ENCODE peak calls at places on chromosomes 3 and 15, in six cellular contexts. One of them, this sample, is unnamed.

GRCh38 chr15:69189157-69189556 is 28.7 kb downstream of the GLCE start:
- DNase-seq in brain microvascular endothelial cell: no peak
- DNase-seq in thoracic aorta: no peak
- DNase-seq in osteoblast: no peak
- DNase-seq in HCT116: no peak
- DNase-seq in heart left ventricle: no peak
- DNase-seq in this sample: no peak

GRCh38 chr3:10594915-10595314 is 89.5 kb upstream of the ATP2B2 start:
- DNase-seq in thoracic aorta: no peak
- DNase-seq in heart left ventricle: no peak
- DNase-seq in brain microvascular endothelial cell: peak
- DNase-seq in osteoblast: peak
- DNase-seq in HCT116: peak
- DNase-seq in this sample: no peak

GRCh38 chr15:62449638-62450037 is 284.6 kb upstream of the C2CD4B start:
- DNase-seq in osteoblast: no peak
- DNase-seq in heart left ventricle: no peak
- DNase-seq in thoracic aorta: no peak
- DNase-seq in brain microvascular endothelial cell: no peak
- DNase-seq in HCT116: no peak
- DNase-seq in this sample: no peak

GRCh38 chr3:70003119-70003518 is 3.6 kb downstream of the SAMMSON start:
- DNase-seq in HCT116: no peak
- DNase-seq in thoracic aorta: no peak
- DNase-seq in heart left ventricle: no peak
- DNase-seq in osteoblast: no peak
- DNase-seq in brain microvascular endothelial cell: no peak
- DNase-seq in this sample: no peak

GRCh38 chr3:134369861-134370596 is 4.2 kb downstream of the AMOTL2 start:
- DNase-seq in osteoblast: peak
- DNase-seq in brain microvascular endothelial cell: no peak
- DNase-seq in HCT116: no peak
- DNase-seq in heart left ventricle: no peak
- DNase-seq in thoracic aorta: no peak
- DNase-seq in this sample: peak

GRCh38 chr3:174408310-174408709 is 450.8 kb upstream of the NAALADL2 start:
- DNase-seq in heart left ventricle: peak
- DNase-seq in osteoblast: peak
- DNase-seq in HCT116: no peak
- DNase-seq in brain microvascular endothelial cell: peak
- DNase-seq in thoracic aorta: no peak
- DNase-seq in this sample: peak

GRCh38 chr15:85010472-85011209 is 29.0 kb downstream of the PDE8A start:
- DNase-seq in osteoblast: no peak
- DNase-seq in thoracic aorta: no peak
- DNase-seq in brain microvascular endothelial cell: no peak
- DNase-seq in HCT116: no peak
- DNase-seq in heart left ventricle: no peak
- DNase-seq in this sample: no peak

GRCh38 chr15:85276921-85277320 is 103.5 kb upstream of the AKAP13 start:
- DNase-seq in heart left ventricle: no peak
- DNase-seq in HCT116: no peak
- DNase-seq in thoracic aorta: no peak
- DNase-seq in brain microvascular endothelial cell: no peak
- DNase-seq in osteoblast: no peak
- DNase-seq in this sample: no peak

GRCh38 chr15:93265046-93265658 is 176.1 kb upstream of the RGMA start:
- DNase-seq in osteoblast: peak
- DNase-seq in HCT116: no peak
- DNase-seq in thoracic aorta: no peak
- DNase-seq in heart left ventricle: no peak
- DNase-seq in brain microvascular endothelial cell: peak
- DNase-seq in this sample: no peak

GRCh38 chr15:85411992-85412538 is 31.7 kb downstream of the AKAP13 start:
- DNase-seq in thoracic aorta: no peak
- DNase-seq in HCT116: no peak
- DNase-seq in heart left ventricle: no peak
- DNase-seq in osteoblast: peak
- DNase-seq in brain microvascular endothelial cell: no peak
- DNase-seq in this sample: no peak

GRCh38 chr15:51076898-51077564 is 17.7 kb downstream of the TNFAIP8L3 start:
- DNase-seq in osteoblast: peak
- DNase-seq in thoracic aorta: no peak
- DNase-seq in brain microvascular endothelial cell: peak
- DNase-seq in heart left ventricle: peak
- DNase-seq in HCT116: no peak
- DNase-seq in this sample: peak

GRCh38 chr3:4071481-4072184 is 231.5 kb upstream of the SETMAR start:
- DNase-seq in HCT116: no peak
- DNase-seq in osteoblast: no peak
- DNase-seq in brain microvascular endothelial cell: no peak
- DNase-seq in thoracic aorta: no peak
- DNase-seq in heart left ventricle: no peak
- DNase-seq in this sample: no peak

DNA sequence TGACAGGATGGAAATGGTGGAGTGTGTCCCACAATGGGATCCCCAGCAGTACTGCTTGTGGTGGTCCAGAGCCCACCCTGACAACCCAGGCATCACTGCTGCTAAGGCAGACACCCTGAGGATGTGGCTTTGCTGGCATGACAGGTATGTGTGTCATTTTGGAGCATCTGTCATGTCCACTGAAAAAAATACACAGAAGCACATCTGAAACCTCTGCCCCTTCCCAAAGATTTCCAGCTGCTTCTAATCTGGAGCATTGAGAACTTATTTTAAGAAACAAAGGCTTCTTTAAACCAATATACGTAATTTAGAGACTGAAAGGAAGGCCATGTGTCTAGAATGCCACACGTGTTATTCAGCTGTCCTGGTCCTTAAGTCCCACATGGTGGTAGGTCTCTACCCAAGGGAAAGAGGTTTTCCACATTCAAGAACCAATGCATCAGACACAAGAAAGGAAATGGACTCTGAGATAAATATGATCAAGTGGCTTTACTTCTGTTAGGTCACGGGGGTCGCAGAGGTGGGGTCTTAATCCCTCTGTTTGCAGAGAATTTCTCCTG is 88.3 kb downstream of the PDZRN3 start:
- DNase-seq in osteoblast: no peak
- DNase-seq in thoracic aorta: no peak
- DNase-seq in heart left ventricle: no peak
- DNase-seq in brain microvascular endothelial cell: no peak
- DNase-seq in HCT116: no peak
- DNase-seq in this sample: no peak
- H3K27ac ChIP-seq in osteoblast: no peak
- H3K27ac ChIP-seq in thoracic aorta: no peak
- H3K27ac ChIP-seq in heart left ventricle: no peak
- H3K27ac ChIP-seq in brain microvascular endothelial cell: no peak
- H3K27ac ChIP-seq in HCT116: no peak
- H3K27ac ChIP-seq in this sample: peak

GRCh38 chr3:58332575-58333179 is at the start of gene PXK:
- DNase-seq in heart left ventricle: peak
- DNase-seq in brain microvascular endothelial cell: peak
- DNase-seq in HCT116: peak
- DNase-seq in thoracic aorta: no peak
- DNase-seq in osteoblast: peak
- DNase-seq in this sample: peak

GRCh38 chr3:58333206-58334012 is 717 bp downstream of the PXK start:
- DNase-seq in HCT116: no peak
- DNase-seq in osteoblast: peak
- DNase-seq in heart left ventricle: peak
- DNase-seq in thoracic aorta: no peak
- DNase-seq in brain microvascular endothelial cell: no peak
- DNase-seq in this sample: no peak

GRCh38 chr3:58335432-58335947 is 2.8 kb downstream of the PXK start:
- DNase-seq in osteoblast: peak
- DNase-seq in heart left ventricle: no peak
- DNase-seq in HCT116: no peak
- DNase-seq in brain microvascular endothelial cell: peak
- DNase-seq in thoracic aorta: no peak
- DNase-seq in this sample: no peak

GRCh38 chr3:58331593-58332152 is 1.0 kb upstream of the PXK start:
- DNase-seq in HCT116: no peak
- DNase-seq in brain microvascular endothelial cell: no peak
- DNase-seq in thoracic aorta: no peak
- DNase-seq in heart left ventricle: no peak
- DNase-seq in osteoblast: no peak
- DNase-seq in this sample: no peak

DNA sequence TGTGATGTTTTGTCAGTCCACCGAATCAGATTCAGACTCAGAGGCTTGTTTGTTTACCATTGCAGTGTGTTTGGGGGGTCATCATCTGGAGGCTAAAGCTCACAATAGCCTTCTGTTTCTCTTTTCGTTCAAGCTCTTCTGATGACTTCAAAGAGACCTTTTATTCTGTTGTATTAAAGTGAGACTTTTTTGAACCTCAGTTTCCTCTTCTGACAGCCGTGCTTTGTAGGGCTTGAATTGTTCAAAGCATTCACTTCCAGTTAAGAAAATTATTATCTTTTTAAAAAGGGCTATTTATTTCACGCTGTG is 1.3 kb downstream of the PXK start:
- DNase-seq in osteoblast: peak
- DNase-seq in HCT116: no peak
- DNase-seq in thoracic aorta: no peak
- DNase-seq in heart left ventricle: no peak
- DNase-seq in brain microvascular endothelial cell: no peak
- DNase-seq in this sample: no peak
- H3K4me3 ChIP-seq in osteoblast: peak
- H3K4me3 ChIP-seq in HCT116: peak
- H3K4me3 ChIP-seq in thoracic aorta: peak
- H3K4me3 ChIP-seq in heart left ventricle: peak
- H3K4me3 ChIP-seq in brain microvascular endothelial cell: peak
- H3K4me3 ChIP-seq in this sample: peak

GRCh38 chr3:15387171-15387581 is 40.2 kb downstream of the METTL6 start:
- DNase-seq in osteoblast: no peak
- DNase-seq in brain microvascular endothelial cell: no peak
- DNase-seq in HCT116: no peak
- DNase-seq in heart left ventricle: no peak
- DNase-seq in thoracic aorta: no peak
- DNase-seq in this sample: no peak

GRCh38 chr3:15386352-15386751 is 41.0 kb downstream of the METTL6 start:
- DNase-seq in brain microvascular endothelial cell: no peak
- DNase-seq in HCT116: no peak
- DNase-seq in thoracic aorta: no peak
- DNase-seq in osteoblast: no peak
- DNase-seq in heart left ventricle: no peak
- DNase-seq in this sample: no peak

GRCh38 chr3:15387735-15388134 is 39.6 kb downstream of the METTL6 start:
- DNase-seq in HCT116: no peak
- DNase-seq in heart left ventricle: no peak
- DNase-seq in osteoblast: no peak
- DNase-seq in brain microvascular endothelial cell: no peak
- DNase-seq in thoracic aorta: no peak
- DNase-seq in this sample: no peak

GRCh38 chr3:15382405-15382923 is 44.9 kb downstream of the METTL6 start:
- DNase-seq in brain microvascular endothelial cell: no peak
- DNase-seq in thoracic aorta: no peak
- DNase-seq in osteoblast: no peak
- DNase-seq in heart left ventricle: no peak
- DNase-seq in HCT116: no peak
- DNase-seq in this sample: no peak

DNA sequence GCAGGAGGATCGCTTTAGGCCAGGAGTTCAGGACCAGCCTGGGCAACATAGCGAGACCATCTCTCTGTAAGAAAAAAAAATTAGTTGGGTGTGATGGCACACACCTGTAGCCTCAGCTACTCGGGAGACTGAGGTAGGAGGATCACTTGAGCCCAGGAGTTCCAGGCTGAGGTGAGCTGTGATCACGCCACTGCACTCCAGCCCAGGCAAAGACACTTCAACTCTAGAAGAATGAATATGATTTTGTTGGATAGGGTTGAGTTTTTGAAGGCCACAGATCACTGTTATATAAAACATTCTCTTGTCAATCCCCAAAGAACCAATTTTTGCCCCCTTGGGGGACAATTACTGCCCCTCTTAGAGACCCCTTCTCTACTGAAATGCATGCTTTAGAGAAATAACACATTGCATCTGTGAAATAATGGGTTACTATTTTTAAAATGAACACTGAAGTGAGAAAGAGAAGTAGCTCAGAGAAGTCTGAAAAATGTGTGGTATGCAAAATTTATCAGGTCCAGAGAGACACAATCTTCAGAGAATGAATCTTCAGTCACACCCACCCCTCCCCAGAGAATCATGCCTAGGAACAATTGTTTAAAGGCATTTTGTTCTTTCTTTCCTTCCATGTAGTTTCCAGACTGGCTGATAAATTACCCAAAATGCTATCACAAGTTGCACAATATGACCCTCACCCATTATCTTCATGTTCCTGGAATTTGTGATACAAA is 42.7 kb downstream of the METTL6 start:
- DNase-seq in brain microvascular endothelial cell: no peak
- DNase-seq in HCT116: no peak
- DNase-seq in osteoblast: no peak
- DNase-seq in thoracic aorta: no peak
- DNase-seq in heart left ventricle: no peak
- DNase-seq in this sample: no peak
- H3K27ac ChIP-seq in brain microvascular endothelial cell: no peak
- H3K27ac ChIP-seq in HCT116: no peak
- H3K27ac ChIP-seq in osteoblast: no peak
- H3K27ac ChIP-seq in thoracic aorta: no peak
- H3K27ac ChIP-seq in heart left ventricle: no peak
- H3K27ac ChIP-seq in this sample: no peak

GRCh38 chr3:118804959-118805358 is 229.7 kb downstream of the IGSF11 start:
- DNase-seq in osteoblast: no peak
- DNase-seq in HCT116: no peak
- DNase-seq in heart left ventricle: no peak
- DNase-seq in thoracic aorta: no peak
- DNase-seq in brain microvascular endothelial cell: no peak
- DNase-seq in this sample: no peak

GRCh38 chr3:118809696-118810498 is 224.7 kb downstream of the IGSF11 start:
- DNase-seq in heart left ventricle: no peak
- DNase-seq in osteoblast: no peak
- DNase-seq in thoracic aorta: no peak
- DNase-seq in brain microvascular endothelial cell: no peak
- DNase-seq in HCT116: no peak
- DNase-seq in this sample: no peak

GRCh38 chr3:118803096-118803476 is 231.6 kb downstream of the IGSF11 start:
- DNase-seq in thoracic aorta: no peak
- DNase-seq in brain microvascular endothelial cell: no peak
- DNase-seq in heart left ventricle: no peak
- DNase-seq in osteoblast: no peak
- DNase-seq in HCT116: no peak
- DNase-seq in this sample: no peak

GRCh38 chr3:118808743-118809142 is 225.9 kb downstream of the IGSF11 start:
- DNase-seq in HCT116: no peak
- DNase-seq in thoracic aorta: no peak
- DNase-seq in brain microvascular endothelial cell: no peak
- DNase-seq in heart left ventricle: no peak
- DNase-seq in osteoblast: no peak
- DNase-seq in this sample: no peak

GRCh38 chr3:118806423-118806822 is 228.2 kb downstream of the IGSF11 start:
- DNase-seq in osteoblast: no peak
- DNase-seq in thoracic aorta: no peak
- DNase-seq in heart left ventricle: no peak
- DNase-seq in HCT116: no peak
- DNase-seq in brain microvascular endothelial cell: no peak
- DNase-seq in this sample: no peak
- H3K4me3 ChIP-seq in osteoblast: no peak
- H3K4me3 ChIP-seq in thoracic aorta: no peak
- H3K4me3 ChIP-seq in heart left ventricle: no peak
- H3K4me3 ChIP-seq in HCT116: no peak
- H3K4me3 ChIP-seq in brain microvascular endothelial cell: no peak
- H3K4me3 ChIP-seq in this sample: no peak

GRCh38 chr3:50338989-50339388 is 1.6 kb downstream of the RASSF1 start:
- DNase-seq in thoracic aorta: no peak
- DNase-seq in HCT116: no peak
- DNase-seq in heart left ventricle: no peak
- DNase-seq in brain microvascular endothelial cell: no peak
- DNase-seq in osteoblast: no peak
- DNase-seq in this sample: no peak
- H3K27ac ChIP-seq in thoracic aorta: peak
- H3K27ac ChIP-seq in HCT116: peak
- H3K27ac ChIP-seq in heart left ventricle: peak
- H3K27ac ChIP-seq in brain microvascular endothelial cell: no peak
- H3K27ac ChIP-seq in osteoblast: peak
- H3K27ac ChIP-seq in this sample: peak

This sample was measured in psoas muscle.